ENCODE peak calls at places on chromosomes 7 and 10, in five cellular contexts. P is upper lobe of right lung, Y is testis, D is GM23248, X is cardiac muscle cell. B is an unnamed sample.
A peak's percentile ranks its signal among the peaks of the same experiment; 100 is the strongest.

GRCh38 chr10:15158448-15158847 is 10.0 kb downstream of the NMT2 start:
- DNase-seq in P (no peak), Y (no peak), D (no peak), X (no peak), B (no peak)

GRCh38 chr10:45417746-45418145 is 43.7 kb downstream of the ALOX5 start:
- DNase-seq in P (peak; percentile 40), Y (no peak), D (no peak), X (no peak), B (no peak)

GRCh38 chr10:15780353-15781135 is 60.8 kb upstream of the ITGA8 start:
- DNase-seq in P (no peak), Y (peak; percentile 84), D (peak; percentile 31), X (no peak), B (no peak)

GRCh38 chr10:100750291-100751210 is 5.2 kb downstream of the PAX2 start:
- DNase-seq in P (no peak), Y (no peak), D (no peak), X (no peak), B (no peak)

GRCh38 chr7:45421096-45421495 is 153.1 kb upstream of the ADCY1 start:
- DNase-seq in P (no peak), Y (no peak), D (peak; percentile 72), X (no peak), B (no peak)

GRCh38 chr10:103669243-103669929 is 175.9 kb downstream of the NEURL1 start:
- DNase-seq in P (no peak), Y (no peak), D (peak; percentile 46), X (no peak), B (no peak)

GRCh38 chr7:36962367-36962766 is 238.1 kb upstream of the AOAH start:
- DNase-seq in P (no peak), Y (no peak), D (no peak), X (no peak), B (no peak)

GRCh38 chr10:1754506-1755177 is 17.3 kb upstream of the ADARB2 start:
- DNase-seq in P (no peak), Y (no peak), D (no peak), X (peak; percentile 8), B (no peak)

GRCh38 chr10:101467286-101467770 is 113.4 kb downstream of the BTRC start:
- DNase-seq in P (no peak), Y (no peak), D (peak; percentile 86), X (peak; percentile 79), B (peak; percentile 56)

GRCh38 chr7:5495581-5496375 is 72.1 kb upstream of the TNRC18 start:
- DNase-seq in P (no peak), Y (peak; percentile 85), D (no peak), X (no peak), B (no peak)

GRCh38 chr10:132787253-132788179 is 1.6 kb upstream of the NKX6-2 start:
- DNase-seq in P (no peak), Y (no peak), D (no peak), X (peak; percentile 70), B (peak; percentile 56)

GRCh38 chr10:109679478-109679877 is 243.8 kb downstream of the XPNPEP1 start:
- DNase-seq in P (no peak), Y (no peak), D (no peak), X (no peak), B (no peak)

GRCh38 chr7:123735539-123735938 is 13.3 kb downstream of the WASL start:
- DNase-seq in P (no peak), Y (no peak), D (no peak), X (no peak), B (no peak)
- H3K9me3 ChIP-seq in P (no peaks in the 10 kb centered on the region), Y (no peaks in the 10 kb centered on the region), D (no peaks in the 10 kb centered on the region), X (no peaks in the 10 kb centered on the region), B (peaks cover 5% of the 10 kb centered on the region)

GRCh38 chr10:58137813-58138212 is 129.9 kb downstream of the IPMK start:
- DNase-seq in P (no peak), Y (no peak), D (no peak), X (no peak), B (no peak)
- H3K4me3 ChIP-seq in P (no peak overlapping the region), Y (no peak overlapping the region), D (no peak overlapping the region), X (no peak overlapping the region), B (no peak overlapping the region)

GRCh38 chr7:141300816-141301215 is 227.0 kb downstream of the TMEM178B start:
- DNase-seq in P (no peak), Y (no peak), D (no peak), X (no peak), B (no peak)
- H3K9me3 ChIP-seq in P (no peaks in the 10 kb centered on the region), Y (no peaks in the 10 kb centered on the region), D (no peaks in the 10 kb centered on the region), X (no peaks in the 10 kb centered on the region), B (no peaks in the 10 kb centered on the region)

GRCh38 chr10:131703527-131703926 is 197.3 kb upstream of the PPP2R2D start:
- DNase-seq in P (peak; percentile 38), Y (no peak), D (no peak), X (no peak), B (no peak)
- H3K4me3 ChIP-seq in P (no peak overlapping the region), Y (no peak overlapping the region), D (no peak overlapping the region), X (no peak overlapping the region), B (no peak overlapping the region)